ENCODE peak calls at places on chromosomes 5 and 9, in seven cellular contexts. Q, E, C, B, Z, N and D are unnamed samples.
A peak's percentile ranks its signal among the peaks of the same experiment; 100 is the strongest.

GRCh38 chr5:79499640-79500273 is 14.2 kb downstream of the HOMER1 start:
- DNase-seq in E (no peak), N (no peak), B (no peak), Q (no peak), Z (no peak), C (no peak), D (no peak)

GRCh38 chr5:122863240-122863639 is 17.8 kb downstream of the SNX24 start:
- DNase-seq in Q (no peak), C (no peak), B (no peak), E (no peak), N (no peak), Z (no peak), D (no peak)

GRCh38 chr5:177357459-177358332 is at the start of gene RGS14:
- DNase-seq in N (no peak), Q (no peak), C (peak; percentile 90), B (no peak), E (no peak), Z (no peak), D (peak; percentile 91)

GRCh38 chr5:141528401-141528984 is 39.6 kb downstream of the PCDHGC5 start:
- DNase-seq in C (no peak), Q (no peak), N (peak; percentile 79), B (no peak), E (no peak), Z (no peak), D (no peak)

GRCh38 chr9:127742435-127743088 is 7.5 kb upstream of the TOR2A start:
- DNase-seq in B (no peak), C (no peak), Z (peak; percentile 87), N (no peak), Q (peak; percentile 43), E (peak; percentile 83), D (no peak)

GRCh38 chr5:154262376-154262775 is 71.8 kb downstream of the GALNT10 start:
- DNase-seq in N (no peak), B (no peak), Q (no peak), C (no peak), Z (no peak), E (no peak), D (no peak)

GRCh38 chr9:87590996-87591395 is 93.3 kb downstream of the DAPK1 start:
- DNase-seq in B (no peak), Z (no peak), E (no peak), N (no peak), Q (no peak), C (no peak), D (no peak)

GRCh38 chr5:150661821-150662596 is 958 bp downstream of the MYOZ3 start:
- DNase-seq in Q (no peak), E (no peak), Z (no peak), N (no peak), C (no peak), B (no peak), D (no peak)

GRCh38 chr9:15541862-15542261 is 11.0 kb upstream of the CCDC171 start:
- DNase-seq in Z (no peak), E (no peak), Q (no peak), N (no peak), B (no peak), C (no peak), D (no peak)

GRCh38 chr9:95999390-95999789 is 123.9 kb downstream of the ERCC6L2 start:
- DNase-seq in B (no peak), N (no peak), E (no peak), C (no peak), Z (no peak), Q (no peak), D (no peak)

GRCh38 chr9:131349522-131349880 is 44.4 kb upstream of the PRRC2B start:
- DNase-seq in E (no peak), Z (no peak), Q (no peak), N (no peak), B (no peak), C (no peak), D (no peak)

GRCh38 chr9:137461663-137462395 is 2.7 kb upstream of the NSMF start:
- DNase-seq in C (no peak), Z (peak; percentile 83), B (peak; percentile 80), Q (no peak), N (no peak), E (no peak), D (no peak)

GRCh38 chr5:462051-462481 is 19.1 kb downstream of the EXOC3 start:
- DNase-seq in N (no peak), B (no peak), Z (no peak), C (no peak), E (no peak), Q (no peak), D (no peak)

GRCh38 chr9:91433180-91433579 is 9.5 kb upstream of the NFIL3 start:
- DNase-seq in N (peak; percentile 1), Q (peak; percentile 79), Z (peak; percentile 79), C (peak; percentile 19), E (peak; percentile 82), B (no peak), D (peak; percentile 92)

GRCh38 chr5:16673241-16673998 is 56.6 kb upstream of the RETREG1 start:
- DNase-seq in B (no peak), Z (no peak), N (no peak), E (no peak), Q (no peak), C (no peak), D (no peak)

GRCh38 chr5:104998169-104998568 is 1435.6 kb upstream of the NUDT12 start:
- DNase-seq in C (no peak), Q (no peak), N (no peak), Z (no peak), B (no peak), E (no peak), D (no peak)

GRCh38 chr5:54889826-54890225 is 95.6 kb downstream of the ESM1 start:
- DNase-seq in B (no peak), N (peak; percentile 38), C (no peak), E (peak; percentile 97), Z (peak; percentile 83), Q (peak; percentile 82), D (peak; percentile 91)

GRCh38 chr5:80964919-80965318 is 4.8 kb downstream of the RASGRF2 start:
- DNase-seq in Q (no peak), Z (no peak), N (no peak), E (no peak), B (no peak), C (no peak), D (no peak)

GRCh38 chr9:18863821-18864220 is 169.2 kb downstream of the SAXO1 start:
- DNase-seq in Q (no peak), E (no peak), N (no peak), C (no peak), Z (no peak), B (no peak), D (no peak)

GRCh38 chr9:96232539-96233241 is 69.3 kb downstream of the HSD17B3 start:
- DNase-seq in B (no peak), E (peak; percentile 31), Q (no peak), C (peak; percentile 12), Z (peak; percentile 75), N (peak; percentile 59), D (peak; percentile 31)

GRCh38 chr5:144139586-144139985 is 30.9 kb downstream of the YIPF5 start:
- DNase-seq in N (no peak), B (no peak), Q (no peak), E (no peak), Z (no peak), C (no peak), D (no peak)

GRCh38 chr9:87970602-87971001 is 3.7 kb downstream of the CDK20 start:
- DNase-seq in Z (no peak), C (no peak), B (no peak), Q (no peak), E (no peak), N (no peak), D (no peak)

GRCh38 chr5:92378961-92379611 is 996.0 kb upstream of the ARRDC3 start:
- DNase-seq in C (no peak), B (no peak), E (peak; percentile 48), Q (no peak), N (no peak), Z (no peak), D (no peak)

GRCh38 chr5:177452688-177453638 is 6.3 kb downstream of the PRR7 start:
- DNase-seq in C (no peak), Q (no peak), B (no peak), E (no peak), Z (no peak), N (no peak), D (no peak)

GRCh38 chr5:56918054-56918453 is 8.7 kb downstream of the SETD9 start:
- DNase-seq in Q (no peak), Z (no peak), N (no peak), C (no peak), B (no peak), E (no peak), D (no peak)

GRCh38 chr5:170273968-170274710 is 23.4 kb downstream of the LCP2 start:
- DNase-seq in B (no peak), N (no peak), E (peak; percentile 49), Q (no peak), Z (no peak), C (peak; percentile 10), D (peak; percentile 27)

GRCh38 chr5:73694089-73694488 is 68.1 kb downstream of the ARHGEF28 start:
- DNase-seq in Z (no peak), N (no peak), C (no peak), Q (no peak), B (no peak), E (no peak), D (no peak)

GRCh38 chr5:3325206-3325605 is 270.4 kb upstream of the IRX1 start:
- DNase-seq in N (no peak), Z (no peak), Q (no peak), C (no peak), E (no peak), B (no peak), D (peak; percentile 93)

GRCh38 chr9:115849679-115850412 is 303.7 kb upstream of the PAPPA start:
- DNase-seq in C (no peak), Q (peak; percentile 83), B (no peak), N (no peak), E (no peak), Z (no peak), D (no peak)

GRCh38 chr9:134408939-134409737 is 82.9 kb downstream of the RXRA start:
- DNase-seq in Z (no peak), N (no peak), Q (no peak), E (no peak), C (peak; percentile 7), B (no peak), D (no peak)

GRCh38 chr5:84379749-84380148 is 4.9 kb downstream of the EDIL3 start:
- DNase-seq in B (no peak), N (no peak), E (peak; percentile 51), C (no peak), Z (no peak), Q (no peak), D (no peak)

GRCh38 chr5:169876376-169876775 is 103.9 kb downstream of the INSYN2B start:
- DNase-seq in B (no peak), Q (no peak), E (no peak), N (no peak), C (no peak), Z (peak; percentile 33), D (no peak)